ENCODE peak calls at places on chromosome 3, in four cellular contexts. Y is KBM-7; C is activated T-helper 1 cell treated with anti-CD3 and anti-CD28 coated beads, Interleukin-12 subunit alpha, Interleukin-12 subunit beta, Interleukin-2, Interleukin-4 antibody, amounts not matched to agents 30 ng/mL and 10 ng/mL and 1 ng/mL, durations not matched to agents 14 hours and 24 hours and 36 hours; N is left ventricle myocardium inferior. Z is an unnamed sample.

GRCh38 chr3:130242850-130243569 is 102.5 kb upstream of the COL6A5 start:
- DNase-seq in C (no peak), Y (peak; percentile 23), N (no peak), Z (no peak)

GRCh38 chr3:63576826-63577225 is 75.6 kb upstream of the SNTN start:
- DNase-seq in N (no peak), Y (no peak), C (no peak), Z (no peak)

GRCh38 chr3:49724586-49724985 is 835 bp upstream of the GMPPB start:
- DNase-seq in N (peak; percentile 15), Y (no peak), C (no peak), Z (no peak)

GRCh38 chr3:158991146-158991705 is 189.4 kb downstream of the MFSD1 start:
- DNase-seq in Y (no peak), C (no peak), N (no peak), Z (no peak)

GRCh38 chr3:62562017-62562416 is 188.7 kb upstream of the FEZF2 start:
- DNase-seq in Y (no peak), C (no peak), N (no peak), Z (no peak)

GRCh38 chr3:86993704-86994103 is 2.8 kb upstream of the VGLL3 start:
- DNase-seq in Y (peak; percentile 17), C (no peak), N (no peak), Z (no peak)

GRCh38 chr3:186828340-186828739 is 14.2 kb upstream of the ADIPOQ start:
- DNase-seq in N (no peak), Y (no peak), C (no peak), Z (no peak)

GRCh38 chr3:10173926-10174435 is 9.3 kb downstream of the IRAK2 start:
- DNase-seq in N (peak; percentile 63), Y (no peak), C (no peak), Z (peak; percentile 95)

GRCh38 chr3:151974067-151974466 is 100.6 kb downstream of the SUCNR1 start:
- DNase-seq in N (no peak), Y (no peak), C (no peak), Z (no peak)

GRCh38 chr3:16177962-16178627 is 3.6 kb downstream of the GALNT15 start:
- DNase-seq in C (peak; percentile 45), Y (peak; percentile 91), N (peak; percentile 83), Z (peak; percentile 89)

GRCh38 chr3:16239082-16239770 is 25.5 kb downstream of the DPH3 start:
- DNase-seq in Y (no peak), N (no peak), C (no peak), Z (no peak)

GRCh38 chr3:63015614-63016016 is 140.4 kb upstream of the CADPS start:
- DNase-seq in N (no peak), Y (no peak), C (no peak), Z (no peak)

GRCh38 chr3:153285194-153285641 is 123.2 kb downstream of the RAP2B start:
- DNase-seq in N (no peak), Y (peak; percentile 12), C (no peak), Z (no peak)

GRCh38 chr3:67602816-67603215 is 51.6 kb downstream of the SUCLG2 start:
- DNase-seq in C (no peak), Y (peak; percentile 63), N (no peak), Z (no peak)

GRCh38 chr3:71201939-71202338 is 381.6 kb downstream of the FOXP1 start:
- DNase-seq in C (no peak), N (peak; percentile 62), Y (no peak), Z (peak; percentile 85)

Z was measured in tibial artery.